ENCODE peak calls at places on chromosome 3, in nine cellular contexts. M is breast epithelium, U is HCT116, O is GM23338, Y is HepG2, E is esophagus muscularis mucosa, X is K562, Z is Panc1, L is suprapubic skin. R is an unnamed sample.

GRCh38 chr3:13559751-13560540 is 11.0 kb downstream of the FBLN2 start:
- DNase-seq in X (no peak), O (no peak), Z (no peak), E (no peak), L (no peak), M (no peak), Y (no peak), U (no peak), R (no peak)

GRCh38 chr3:10558726-10559125 is 53.3 kb upstream of the ATP2B2 start:
- DNase-seq in X (no peak), M (no peak), O (no peak), L (peak; percentile 35), U (no peak), E (no peak), Z (no peak), Y (no peak), R (no peak)

GRCh38 chr3:140905557-140905956 is 36.1 kb upstream of the SLC25A36 start:
- DNase-seq in U (no peak), Y (no peak), O (no peak), M (no peak), Z (no peak), L (no peak), X (no peak), E (no peak), R (no peak)

GRCh38 chr3:158355623-158356588 is 215.1 kb upstream of the MLF1 start:
- DNase-seq in E (no peak), M (no peak), X (no peak), U (no peak), Z (no peak), L (no peak), O (no peak), Y (no peak), R (no peak)

GRCh38 chr3:62529230-62529629 is 155.9 kb upstream of the FEZF2 start:
- DNase-seq in X (peak; percentile 24), Y (peak; percentile 9), U (no peak), Z (no peak), E (no peak), O (peak; percentile 88), M (peak; percentile 26), L (no peak), R (peak; percentile 31)

GRCh38 chr3:121661376-121661775 is 673 bp upstream of the HCLS1 start:
- DNase-seq in L (no peak), Y (no peak), O (peak; percentile 26), X (no peak), Z (no peak), U (no peak), M (no peak), E (no peak), R (no peak)

GRCh38 chr3:190429681-190430080 is 20.0 kb downstream of the TMEM207 start:
- DNase-seq in M (no peak), L (no peak), Y (no peak), U (no peak), E (no peak), Z (no peak), X (no peak), O (no peak), R (no peak)

GRCh38 chr3:183551930-183552329 is 3.6 kb downstream of the KLHL6 start:
- DNase-seq in U (no peak), Y (no peak), M (no peak), E (no peak), Z (no peak), L (no peak), O (no peak), X (no peak), R (no peak)

GRCh38 chr3:13687409-13687989 is 138.6 kb downstream of the FBLN2 start:
- DNase-seq in Y (no peak), X (no peak), L (no peak), O (peak; percentile 11), E (no peak), U (no peak), M (no peak), Z (no peak), R (no peak)

GRCh38 chr3:39268554-39268910 is 11.3 kb downstream of the CX3CR1 start:
- DNase-seq in U (no peak), Z (no peak), M (no peak), Y (no peak), X (no peak), O (no peak), E (no peak), L (no peak), R (no peak)

GRCh38 chr3:43872301-43872700 is 181.6 kb downstream of the ABHD5 start:
- DNase-seq in O (no peak), Y (no peak), L (no peak), M (no peak), Z (no peak), U (no peak), E (peak; percentile 88), X (no peak), R (no peak)

GRCh38 chr3:50208677-50209344 is 3.7 kb downstream of the SLC38A3 start:
- DNase-seq in O (no peak), U (no peak), X (no peak), M (no peak), Y (peak; percentile 93), L (no peak), Z (no peak), E (no peak), R (no peak)

GRCh38 chr3:133829310-133829707 is 23.7 kb downstream of the SRPRB start:
- DNase-seq in X (no peak), Z (no peak), O (no peak), U (no peak), L (no peak), E (no peak), M (no peak), Y (no peak), R (no peak)
- TF ChIP-seq POLR2AphosphoS5 in X (no peak), Z (no peak), O (no peak), U (no peak), L (no peak), E (no peak), M (no peak), Y (no peak), R (no peak)

GRCh38 chr3:71402280-71402679 is 181.2 kb downstream of the FOXP1 start:
- DNase-seq in L (no peak), X (no peak), O (no peak), E (no peak), M (no peak), Z (no peak), Y (no peak), U (no peak), R (no peak)
- TF ChIP-seq POLR2AphosphoS5 in L (no peak), X (no peak), O (no peak), E (no peak), M (no peak), Z (no peak), Y (no peak), U (no peak), R (no peak)

GRCh38 chr3:15458212-15458780 is 30.9 kb downstream of the EAF1 start:
- DNase-seq in L (peak; percentile 29), M (no peak), Z (no peak), X (peak; percentile 33), E (no peak), O (no peak), U (no peak), Y (peak; percentile 12), R (no peak)

GRCh38 chr3:15462451-15462850 is 35.1 kb downstream of the EAF1 start:
- DNase-seq in U (no peak), E (no peak), Z (no peak), O (no peak), L (peak; percentile 73), M (no peak), X (no peak), Y (no peak), R (no peak)

GRCh38 chr3:15465876-15466585 is 38.6 kb downstream of the EAF1 start:
- DNase-seq in U (no peak), O (no peak), Z (no peak), M (no peak), X (no peak), Y (no peak), L (peak; percentile 18), E (no peak), R (no peak)

GRCh38 chr3:15460891-15461524 is 33.6 kb downstream of the EAF1 start:
- DNase-seq in U (no peak), E (no peak), Y (no peak), M (no peak), O (no peak), X (no peak), Z (no peak), L (peak; percentile 26), R (no peak)
- TF ChIP-seq POLR2AphosphoS5 in U (no peak), E (no peak), Y (no peak), M (no peak), O (no peak), X (no peak), Z (no peak), L (no peak), R (no peak)

GRCh38 chr3:197356275-197356674 is 57.9 kb upstream of the DLG1 start:
- DNase-seq in L (no peak), E (no peak), O (no peak), Y (no peak), U (no peak), Z (no peak), X (no peak), M (peak; percentile 46), R (peak; percentile 84)

GRCh38 chr3:197355713-197356112 is 57.3 kb upstream of the DLG1 start:
- DNase-seq in Z (no peak), M (no peak), U (no peak), Y (peak; percentile 87), E (no peak), O (no peak), X (no peak), L (no peak), R (no peak)

GRCh38 chr3:197353867-197354180 is 55.4 kb upstream of the DLG1 start:
- DNase-seq in M (no peak), U (no peak), Z (no peak), E (no peak), Y (no peak), O (no peak), L (no peak), X (no peak), R (no peak)

GRCh38 chr3:197353001-197353866 is 54.8 kb upstream of the DLG1 start:
- DNase-seq in X (no peak), L (no peak), Z (no peak), O (no peak), M (no peak), Y (no peak), E (no peak), U (no peak), R (no peak)

DNA sequence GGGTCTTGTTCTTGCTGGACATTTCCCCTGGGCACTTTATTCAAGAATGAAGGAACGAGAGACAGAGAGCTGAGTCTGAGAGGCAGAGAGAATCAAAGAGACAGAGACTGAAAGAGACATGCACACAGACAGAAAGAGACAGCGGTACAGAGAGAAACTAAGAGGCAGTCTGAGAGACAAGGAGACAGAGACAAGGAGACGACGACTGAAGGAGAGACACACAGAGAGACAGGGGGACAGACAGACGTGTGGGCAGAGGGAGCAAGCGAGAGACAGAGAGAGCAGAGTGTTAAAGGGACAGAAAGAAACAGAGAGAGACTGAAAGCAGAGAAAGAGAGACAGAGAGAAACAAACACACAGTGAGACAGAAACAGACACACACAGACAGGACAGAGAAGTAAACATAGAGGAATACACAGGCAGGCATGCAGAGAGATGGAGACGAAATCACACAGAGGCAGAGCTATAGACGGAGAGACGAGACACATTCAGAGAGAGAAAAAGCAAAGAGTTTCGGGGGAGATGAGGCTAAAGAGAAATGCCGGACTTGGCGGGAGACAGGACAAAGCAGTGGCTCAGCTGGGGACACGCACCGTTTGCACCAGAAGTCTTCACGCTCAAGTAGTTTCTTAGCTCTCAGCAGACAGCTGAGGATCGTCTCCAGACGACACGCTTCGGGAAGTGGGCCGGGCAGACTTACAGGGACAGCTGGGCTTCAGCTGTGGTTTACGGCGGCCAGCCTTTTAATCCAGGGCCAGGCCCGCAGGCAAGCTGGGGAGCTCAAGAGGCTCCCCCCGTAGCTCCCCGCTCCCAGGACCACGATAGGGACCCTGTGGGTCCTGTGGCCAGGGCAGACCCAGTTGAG is 56.0 kb upstream of the DLG1 start:
- DNase-seq in E (no peak), L (no peak), X (no peak), O (no peak), M (no peak), U (no peak), Z (no peak), Y (no peak), R (peak; percentile 34)
- TF ChIP-seq POLR2AphosphoS5 in E (peak; percentile 32), L (no peak), X (no peak), O (no peak), M (no peak), U (no peak), Z (no peak), Y (no peak), R (no peak)

R was measured in stomach.